ENCODE peak calls at places on chromosome 5, in eight cellular contexts. One of them, this sample, is unnamed.

GRCh38 chr5:110338336-110339083 is 388.0 kb downstream of the TMEM232 start:
- DNase-seq in GM23338: no peak
- DNase-seq in PC-3: no peak
- DNase-seq in GM23248: no peak
- DNase-seq in MM.1S: no peak
- DNase-seq in neural progenitor cell: no peak
- DNase-seq in HCT116: no peak
- DNase-seq in SK-N-SH: no peak
- DNase-seq in this sample: no peak

GRCh38 chr5:91077623-91078022 is 305.5 kb downstream of the ARRDC3 start:
- DNase-seq in SK-N-SH: no peak
- DNase-seq in neural progenitor cell: no peak
- DNase-seq in MM.1S: no peak
- DNase-seq in HCT116: no peak
- DNase-seq in GM23248: peak; percentile 29
- DNase-seq in PC-3: peak; percentile 77
- DNase-seq in GM23338: no peak
- DNase-seq in this sample: no peak

GRCh38 chr5:76641514-76642120 is 18.4 kb upstream of the F2RL2 start:
- DNase-seq in GM23338: peak; percentile 90
- DNase-seq in GM23248: peak; percentile 74
- DNase-seq in MM.1S: peak; percentile 67
- DNase-seq in SK-N-SH: peak; percentile 39
- DNase-seq in PC-3: peak; percentile 73
- DNase-seq in neural progenitor cell: peak; percentile 89
- DNase-seq in HCT116: peak; percentile 71
- DNase-seq in this sample: peak; percentile 76

GRCh38 chr5:52580921-52581320 is 206.8 kb upstream of the ITGA1 start:
- DNase-seq in PC-3: peak; percentile 62
- DNase-seq in GM23248: peak; percentile 47
- DNase-seq in neural progenitor cell: no peak
- DNase-seq in GM23338: no peak
- DNase-seq in SK-N-SH: no peak
- DNase-seq in MM.1S: no peak
- DNase-seq in HCT116: no peak
- DNase-seq in this sample: no peak

GRCh38 chr5:141039517-141039916 is 11.7 kb upstream of the PCDHB1 start:
- DNase-seq in neural progenitor cell: no peak
- DNase-seq in PC-3: peak; percentile 88
- DNase-seq in MM.1S: no peak
- DNase-seq in HCT116: no peak
- DNase-seq in GM23248: no peak
- DNase-seq in GM23338: peak; percentile 13
- DNase-seq in SK-N-SH: peak; percentile 38
- DNase-seq in this sample: no peak

GRCh38 chr5:71932131-71932635 is 175.1 kb upstream of the MAP1B start:
- DNase-seq in HCT116: peak; percentile 21
- DNase-seq in PC-3: peak; percentile 25
- DNase-seq in MM.1S: no peak
- DNase-seq in GM23248: peak; percentile 43
- DNase-seq in GM23338: no peak
- DNase-seq in neural progenitor cell: no peak
- DNase-seq in SK-N-SH: no peak
- DNase-seq in this sample: no peak

GRCh38 chr5:177473461-177473991 is at the start of gene DBN1:
- DNase-seq in neural progenitor cell: peak; percentile 89
- DNase-seq in HCT116: no peak
- DNase-seq in GM23248: peak; percentile 87
- DNase-seq in GM23338: peak; percentile 80
- DNase-seq in SK-N-SH: peak; percentile 98
- DNase-seq in MM.1S: no peak
- DNase-seq in PC-3: peak; percentile 61
- DNase-seq in this sample: peak; percentile 40

GRCh38 chr5:178241259-178241658 is 8.7 kb upstream of the PHYKPL start:
- DNase-seq in SK-N-SH: no peak
- DNase-seq in GM23248: no peak
- DNase-seq in HCT116: no peak
- DNase-seq in neural progenitor cell: no peak
- DNase-seq in MM.1S: no peak
- DNase-seq in PC-3: no peak
- DNase-seq in GM23338: no peak
- DNase-seq in this sample: no peak

GRCh38 chr5:179806250-179807045 is at the start of gene MGAT4B:
- DNase-seq in GM23338: peak; percentile 85
- DNase-seq in GM23248: peak; percentile 93
- DNase-seq in HCT116: no peak
- DNase-seq in MM.1S: peak; percentile 82
- DNase-seq in SK-N-SH: peak; percentile 96
- DNase-seq in neural progenitor cell: peak; percentile 89
- DNase-seq in PC-3: peak; percentile 74
- DNase-seq in this sample: peak; percentile 83

GRCh38 chr5:1186351-1187233 is 14.8 kb upstream of the SLC6A19 start:
- DNase-seq in GM23338: no peak
- DNase-seq in GM23248: no peak
- DNase-seq in PC-3: no peak
- DNase-seq in neural progenitor cell: no peak
- DNase-seq in SK-N-SH: no peak
- DNase-seq in MM.1S: no peak
- DNase-seq in HCT116: no peak
- DNase-seq in this sample: no peak

GRCh38 chr5:74633710-74634109 is 6.8 kb downstream of the ENC1 start:
- DNase-seq in HCT116: no peak
- DNase-seq in neural progenitor cell: no peak
- DNase-seq in MM.1S: no peak
- DNase-seq in SK-N-SH: no peak
- DNase-seq in PC-3: no peak
- DNase-seq in GM23338: no peak
- DNase-seq in GM23248: no peak
- DNase-seq in this sample: no peak

GRCh38 chr5:74636149-74636548 is 4.4 kb downstream of the ENC1 start:
- DNase-seq in GM23248: no peak
- DNase-seq in MM.1S: no peak
- DNase-seq in SK-N-SH: no peak
- DNase-seq in neural progenitor cell: no peak
- DNase-seq in PC-3: no peak
- DNase-seq in HCT116: no peak
- DNase-seq in GM23338: no peak
- DNase-seq in this sample: no peak

GRCh38 chr5:74638776-74639537 is 1.6 kb downstream of the ENC1 start:
- DNase-seq in GM23338: no peak
- DNase-seq in PC-3: peak; percentile 64
- DNase-seq in neural progenitor cell: no peak
- DNase-seq in HCT116: no peak
- DNase-seq in SK-N-SH: peak; percentile 23
- DNase-seq in GM23248: peak; percentile 59
- DNase-seq in MM.1S: peak; percentile 46
- DNase-seq in this sample: peak; percentile 63

GRCh38 chr5:74634611-74635286 is 5.8 kb downstream of the ENC1 start:
- DNase-seq in SK-N-SH: no peak
- DNase-seq in HCT116: no peak
- DNase-seq in MM.1S: no peak
- DNase-seq in neural progenitor cell: no peak
- DNase-seq in GM23338: no peak
- DNase-seq in PC-3: no peak
- DNase-seq in GM23248: no peak
- DNase-seq in this sample: no peak

GRCh38 chr5:74636552-74636951 is 4.0 kb downstream of the ENC1 start:
- DNase-seq in SK-N-SH: no peak
- DNase-seq in GM23248: no peak
- DNase-seq in PC-3: peak; percentile 89
- DNase-seq in GM23338: no peak
- DNase-seq in neural progenitor cell: no peak
- DNase-seq in HCT116: no peak
- DNase-seq in MM.1S: no peak
- DNase-seq in this sample: no peak
- H3K4me3 ChIP-seq in SK-N-SH: peak overlapping the region; percentile 84
- H3K4me3 ChIP-seq in GM23248: no peak overlapping the region
- H3K4me3 ChIP-seq in PC-3: peak overlapping the region; percentile 91
- H3K4me3 ChIP-seq in GM23338: no peak overlapping the region
- H3K4me3 ChIP-seq in neural progenitor cell: no peak overlapping the region
- H3K4me3 ChIP-seq in HCT116: no peak overlapping the region
- H3K4me3 ChIP-seq in MM.1S: no peak overlapping the region
- H3K4me3 ChIP-seq in this sample: no peak overlapping the region

GRCh38 chr5:149820536-149821503 is 90.7 kb downstream of the PPARGC1B start:
- DNase-seq in neural progenitor cell: no peak
- DNase-seq in MM.1S: no peak
- DNase-seq in PC-3: no peak
- DNase-seq in GM23248: no peak
- DNase-seq in SK-N-SH: no peak
- DNase-seq in GM23338: no peak
- DNase-seq in HCT116: no peak
- DNase-seq in this sample: no peak
- H3K4me2 ChIP-seq in neural progenitor cell: no peak overlapping the region
- H3K4me2 ChIP-seq in MM.1S: no peak overlapping the region
- H3K4me2 ChIP-seq in PC-3: no peak overlapping the region
- H3K4me2 ChIP-seq in GM23248: no peak overlapping the region
- H3K4me2 ChIP-seq in SK-N-SH: no peak overlapping the region
- H3K4me2 ChIP-seq in GM23338: no peak overlapping the region
- H3K4me2 ChIP-seq in HCT116: no peak overlapping the region
- H3K4me2 ChIP-seq in this sample: no peak overlapping the region

DNA sequence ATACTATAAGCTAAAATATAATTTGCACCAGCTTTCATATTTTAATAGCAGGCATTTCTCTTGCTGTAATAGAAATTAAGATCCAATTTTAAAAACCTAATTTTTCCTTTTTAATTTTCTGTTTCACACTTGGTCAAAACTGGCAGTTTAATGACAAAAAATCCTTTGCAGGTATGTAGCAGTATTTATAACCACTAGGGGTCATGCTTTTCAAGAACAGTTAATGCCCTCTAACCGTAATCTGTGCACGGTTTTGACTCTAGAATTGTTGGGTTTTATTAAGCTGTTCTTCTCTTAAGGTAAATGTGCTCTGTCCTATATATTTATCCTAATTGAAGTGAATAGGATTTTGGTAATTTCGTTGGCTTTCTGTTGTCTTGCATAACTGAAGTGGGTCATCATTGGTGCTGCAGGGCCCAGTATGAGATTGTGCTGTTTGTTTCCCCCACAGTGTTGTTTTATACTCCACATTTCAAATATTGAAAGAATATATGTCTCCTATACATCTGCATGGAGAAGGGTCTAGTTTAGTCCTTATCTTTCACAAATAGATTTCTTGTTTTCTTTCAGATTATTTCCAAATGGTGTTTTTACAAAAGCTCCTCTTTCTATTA is 107.4 kb downstream of the SCAMP1 start:
- DNase-seq in GM23338: peak; percentile 73
- DNase-seq in MM.1S: peak; percentile 38
- DNase-seq in PC-3: peak; percentile 54
- DNase-seq in GM23248: peak; percentile 80
- DNase-seq in SK-N-SH: peak; percentile 36
- DNase-seq in neural progenitor cell: peak; percentile 49
- DNase-seq in HCT116: no peak
- DNase-seq in this sample: peak; percentile 70
- TF ChIP-seq EZH2phosphoT487 in GM23338: no peak
- TF ChIP-seq EZH2phosphoT487 in MM.1S: no peak
- TF ChIP-seq EZH2phosphoT487 in PC-3: no peak
- TF ChIP-seq EZH2phosphoT487 in GM23248: no peak
- TF ChIP-seq EZH2phosphoT487 in SK-N-SH: no peak
- TF ChIP-seq EZH2phosphoT487 in neural progenitor cell: no peak
- TF ChIP-seq EZH2phosphoT487 in HCT116: no peak
- TF ChIP-seq EZH2phosphoT487 in this sample: no peak

GRCh38 chr5:97011567-97011966 is 75.7 kb downstream of the LNPEP start:
- DNase-seq in PC-3: no peak
- DNase-seq in GM23248: no peak
- DNase-seq in MM.1S: no peak
- DNase-seq in SK-N-SH: no peak
- DNase-seq in GM23338: no peak
- DNase-seq in HCT116: no peak
- DNase-seq in neural progenitor cell: no peak
- DNase-seq in this sample: no peak
- H3K4me3 ChIP-seq in PC-3: no peak overlapping the region
- H3K4me3 ChIP-seq in GM23248: no peak overlapping the region
- H3K4me3 ChIP-seq in MM.1S: no peak overlapping the region
- H3K4me3 ChIP-seq in SK-N-SH: no peak overlapping the region
- H3K4me3 ChIP-seq in GM23338: no peak overlapping the region
- H3K4me3 ChIP-seq in HCT116: no peak overlapping the region
- H3K4me3 ChIP-seq in neural progenitor cell: no peak overlapping the region
- H3K4me3 ChIP-seq in this sample: no peak overlapping the region

DNA sequence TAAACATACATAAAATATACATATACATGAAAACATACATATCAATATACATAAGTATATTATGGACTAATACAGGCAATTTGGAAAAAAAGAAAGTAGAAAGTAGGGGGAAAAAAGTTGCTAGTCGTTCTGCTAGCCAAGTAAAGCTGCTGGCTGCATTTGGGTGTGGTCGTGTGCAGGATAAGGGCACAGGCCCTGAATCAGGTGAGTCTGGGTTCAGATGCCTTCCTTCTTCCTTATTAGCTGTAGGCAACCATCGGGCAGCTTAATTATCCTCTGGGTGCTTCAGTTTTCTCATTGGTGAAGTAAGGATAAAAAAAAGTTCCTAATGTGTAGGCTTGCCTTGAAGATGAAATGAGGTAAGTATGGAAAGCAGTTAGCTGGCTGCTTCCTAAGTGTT is 59.2 kb upstream of the SPRY4 start:
- DNase-seq in GM23338: no peak
- DNase-seq in MM.1S: no peak
- DNase-seq in GM23248: no peak
- DNase-seq in SK-N-SH: no peak
- DNase-seq in neural progenitor cell: no peak
- DNase-seq in PC-3: no peak
- DNase-seq in HCT116: no peak
- DNase-seq in this sample: no peak
- H3K4me2 ChIP-seq in GM23338: no peak overlapping the region
- H3K4me2 ChIP-seq in MM.1S: no peak overlapping the region
- H3K4me2 ChIP-seq in GM23248: no peak overlapping the region
- H3K4me2 ChIP-seq in SK-N-SH: no peak overlapping the region
- H3K4me2 ChIP-seq in neural progenitor cell: no peak overlapping the region
- H3K4me2 ChIP-seq in PC-3: no peak overlapping the region
- H3K4me2 ChIP-seq in HCT116: peak overlapping the region; percentile 8
- H3K4me2 ChIP-seq in this sample: no peak overlapping the region